ENCODE peak calls at places on chromosome 17, in nine cellular contexts. T, C, N, Q, Z, E, B, U and S are unnamed samples.

GRCh38 chr17:50632637-50633036 is 2.0 kb upstream of the ABCC3 start:
- DNase-seq in T (no peak), C (no peak), N (no peak), Q (no peak), Z (peak; percentile 40), E (no peak), B (no peak), U (no peak), S (no peak)

GRCh38 chr17:8188408-8188839 is 1.6 kb downstream of the BORCS6 start:
- DNase-seq in T (no peak), C (peak; percentile 31), N (no peak), Q (no peak), Z (no peak), E (no peak), B (no peak), U (no peak), S (no peak)

GRCh38 chr17:2802574-2802973 is 6.3 kb downstream of the RAP1GAP2 start:
- DNase-seq in T (no peak), C (no peak), N (no peak), Q (no peak), Z (no peak), E (no peak), B (no peak), U (no peak), S (no peak)

GRCh38 chr17:29179232-29180036 is 764 bp downstream of the MYO18A start:
- DNase-seq in T (no peak), C (peak; percentile 89), N (no peak), Q (no peak), Z (no peak), E (peak; percentile 58), B (no peak), U (no peak), S (peak; percentile 83)

GRCh38 chr17:80598813-80599545 is 54.3 kb downstream of the RPTOR start:
- DNase-seq in T (no peak), C (no peak), N (no peak), Q (no peak), Z (no peak), E (no peak), B (no peak), U (no peak), S (no peak)

GRCh38 chr17:75693500-75694481 is 26.7 kb downstream of the SAP30BP start:
- DNase-seq in T (no peak), C (peak; percentile 61), N (no peak), Q (peak; percentile 84), Z (peak; percentile 81), E (peak; percentile 78), B (peak; percentile 91), U (peak; percentile 93), S (peak; percentile 70)

GRCh38 chr17:7081341-7082062 is 1.5 kb upstream of the CLEC10A start:
- DNase-seq in T (no peak), C (no peak), N (no peak), Q (no peak), Z (peak; percentile 42), E (no peak), B (peak; percentile 2), U (no peak), S (peak; percentile 39)

GRCh38 chr17:66885417-66885816 is 50.5 kb downstream of the CACNG5 start:
- DNase-seq in T (no peak), C (no peak), N (no peak), Q (no peak), Z (no peak), E (no peak), B (no peak), U (no peak), S (no peak)

GRCh38 chr17:17115620-17116019 is 73.4 kb downstream of the MPRIP start:
- DNase-seq in T (no peak), C (no peak), N (no peak), Q (no peak), Z (no peak), E (no peak), B (no peak), U (no peak), S (no peak)

GRCh38 chr17:2683912-2684311 is 27.7 kb downstream of the CLUH start:
- DNase-seq in T (no peak), C (no peak), N (no peak), Q (no peak), Z (no peak), E (no peak), B (no peak), U (no peak), S (no peak)

GRCh38 chr17:79272220-79272619 is 197.6 kb downstream of the ENGASE start:
- DNase-seq in T (no peak), C (no peak), N (no peak), Q (no peak), Z (no peak), E (no peak), B (no peak), U (no peak), S (no peak)

GRCh38 chr17:37836593-37836992 is 87.6 kb upstream of the TBC1D3K start:
- DNase-seq in T (no peak), C (no peak), N (no peak), Q (no peak), Z (no peak), E (no peak), B (no peak), U (no peak), S (no peak)

GRCh38 chr17:62668091-62668804 is 40.8 kb downstream of the MRC2 start:
- DNase-seq in T (no peak), C (no peak), N (no peak), Q (no peak), Z (peak; percentile 27), E (no peak), B (no peak), U (no peak), S (peak; percentile 14)

GRCh38 chr17:36933174-36934143 is 3.8 kb upstream of the LHX1 start:
- DNase-seq in T (no peak), C (no peak), N (no peak), Q (no peak), Z (no peak), E (no peak), B (no peak), U (no peak), S (no peak)

GRCh38 chr17:2949469-2950044 is 113.8 kb downstream of the OR1D5 start:
- DNase-seq in T (no peak), C (peak; percentile 60), N (no peak), Q (no peak), Z (peak; percentile 74), E (no peak), B (peak; percentile 70), U (no peak), S (peak; percentile 26)

GRCh38 chr17:64118452-64118979 is 11.4 kb downstream of the ERN1 start:
- DNase-seq in T (no peak), C (peak; percentile 44), N (peak; percentile 39), Q (no peak), Z (no peak), E (peak; percentile 48), B (peak; percentile 24), U (no peak), S (peak; percentile 67)

GRCh38 chr17:42301022-42301421 is 12.7 kb downstream of the STAT5A start:
- DNase-seq in T (no peak), C (no peak), N (no peak), Q (no peak), Z (no peak), E (no peak), B (no peak), U (no peak), S (no peak)

GRCh38 chr17:66684256-66684655 is 150.7 kb upstream of the CACNG5 start:
- DNase-seq in T (no peak), C (no peak), N (no peak), Q (no peak), Z (no peak), E (no peak), B (no peak), U (no peak), S (no peak)

GRCh38 chr17:27807567-27808470 is 7.5 kb upstream of the NOS2 start:
- DNase-seq in T (peak; percentile 43), C (peak; percentile 62), N (no peak), Q (no peak), Z (no peak), E (peak; percentile 14), B (no peak), U (no peak), S (no peak)

GRCh38 chr17:9917131-9917530 is 12.1 kb upstream of the RCVRN start:
- DNase-seq in T (no peak), C (no peak), N (no peak), Q (no peak), Z (no peak), E (no peak), B (no peak), U (no peak), S (no peak)

GRCh38 chr17:681738-682137 is 32.9 kb downstream of the VPS53 start:
- DNase-seq in T (no peak), C (no peak), N (no peak), Q (peak; percentile 20), Z (no peak), E (no peak), B (peak; percentile 82), U (no peak), S (no peak)

GRCh38 chr17:44906010-44906646 is 6.9 kb upstream of the EFTUD2 start:
- DNase-seq in T (no peak), C (no peak), N (no peak), Q (peak; percentile 52), Z (peak; percentile 67), E (no peak), B (peak; percentile 89), U (no peak), S (no peak)

GRCh38 chr17:17929655-17930380 is 42.4 kb downstream of the TOM1L2 start:
- DNase-seq in T (no peak), C (no peak), N (no peak), Q (no peak), Z (peak; percentile 14), E (no peak), B (no peak), U (no peak), S (no peak)

GRCh38 chr17:32882734-32883133 is 5.8 kb upstream of the MYO1D start:
- DNase-seq in T (no peak), C (no peak), N (no peak), Q (no peak), Z (no peak), E (no peak), B (peak; percentile 56), U (peak; percentile 12), S (no peak)

GRCh38 chr17:43814714-43815113 is 18.2 kb downstream of the MPP3 start:
- DNase-seq in T (no peak), C (no peak), N (no peak), Q (peak; percentile 26), Z (no peak), E (no peak), B (peak; percentile 83), U (no peak), S (no peak)